ENCODE peak calls at places on chromosomes 6 and 20, in four cellular contexts. Q is endothelial cell, N is brain pericyte, W is NCI-H1417. I is an unnamed sample.

GRCh38 chr20:12237772-12238171 is 320.1 kb downstream of the BTBD3 start:
- DNase-seq in Q (no peak), N (no peak), W (no peak), I (no peak)

GRCh38 chr6:30231067-30231466 is 17.9 kb upstream of the TRIM26 start:
- DNase-seq in Q (no peak), N (no peak), W (no peak), I (peak; percentile 38)

GRCh38 chr20:36795691-36796090 is 22.1 kb upstream of the DSN1 start:
- DNase-seq in Q (no peak), N (no peak), W (no peak), I (no peak)

GRCh38 chr6:84798257-84798656 is 33.9 kb upstream of the TBX18 start:
- DNase-seq in Q (no peak), N (peak; percentile 53), W (no peak), I (peak; percentile 27)

GRCh38 chr6:118397653-118398052 is 150.4 kb upstream of the PLN start:
- DNase-seq in Q (no peak), N (no peak), W (no peak), I (no peak)

GRCh38 chr20:47432251-47433210 is 69.2 kb upstream of the NCOA3 start:
- DNase-seq in Q (no peak), N (no peak), W (no peak), I (no peak)

GRCh38 chr6:6314601-6315000 is 5.9 kb downstream of the F13A1 start:
- DNase-seq in Q (no peak), N (no peak), W (no peak), I (no peak)

GRCh38 chr6:168039301-168039700 is 39.7 kb downstream of the FRMD1 start:
- DNase-seq in Q (no peak), N (no peak), W (no peak), I (no peak)

GRCh38 chr20:50848846-50849673 is 54.2 kb downstream of the BCAS4 start:
- DNase-seq in Q (no peak), N (no peak), W (peak; percentile 68), I (no peak)

GRCh38 chr6:42228305-42228704 is 10.6 kb upstream of the MRPS10 start:
- DNase-seq in Q (no peak), N (no peak), W (no peak), I (no peak)

GRCh38 chr20:50121858-50122271 is 8.9 kb upstream of the UBE2V1 start:
- DNase-seq in Q (no peak), N (no peak), W (peak; percentile 12), I (peak; percentile 65)

GRCh38 chr6:50819906-50820589 is 1.4 kb downstream of the TFAP2B start:
- DNase-seq in Q (no peak), N (no peak), W (no peak), I (no peak)

GRCh38 chr6:74671558-74672025 is 534.3 kb downstream of the COL12A1 start:
- DNase-seq in Q (no peak), N (peak; percentile 40), W (no peak), I (peak; percentile 95)

GRCh38 chr6:149182262-149182661 is 135.2 kb upstream of the TAB2 start:
- DNase-seq in Q (no peak), N (no peak), W (no peak), I (no peak)

GRCh38 chr20:5056801-5057599 is 55.7 kb upstream of the SLC23A2 start:
- DNase-seq in Q (peak; percentile 12), N (no peak), W (no peak), I (peak; percentile 67)

GRCh38 chr20:42742926-42743325 is 446.8 kb downstream of the PTPRT start:
- DNase-seq in Q (no peak), N (no peak), W (no peak), I (no peak)

I was measured in EH.